ENCODE peak calls at places on chromosome 4, in nine cellular contexts. One of them, this sample, is unnamed.

GRCh38 chr4:137125011-137125410 is 407.3 kb downstream of the PCDH18 start:
- DNase-seq in GM20000: no peak
- DNase-seq in ovary: no peak
- DNase-seq in astrocyte: peak
- DNase-seq in PC-3: peak
- DNase-seq in pancreas: no peak
- DNase-seq in transverse colon: no peak
- DNase-seq in IMR-90: peak
- DNase-seq in nephron progenitor cell: no peak
- DNase-seq in this sample: no peak

GRCh38 chr4:89839558-89839957 is 2.6 kb upstream of the SNCA start:
- DNase-seq in GM20000: no peak
- DNase-seq in ovary: no peak
- DNase-seq in astrocyte: no peak
- DNase-seq in PC-3: no peak
- DNase-seq in pancreas: no peak
- DNase-seq in transverse colon: no peak
- DNase-seq in IMR-90: no peak
- DNase-seq in nephron progenitor cell: no peak
- DNase-seq in this sample: no peak

GRCh38 chr4:140343303-140343702 is 30.1 kb upstream of the SCOC start:
- DNase-seq in GM20000: no peak
- DNase-seq in ovary: peak
- DNase-seq in astrocyte: no peak
- DNase-seq in PC-3: peak
- DNase-seq in pancreas: peak
- DNase-seq in transverse colon: peak
- DNase-seq in IMR-90: no peak
- DNase-seq in nephron progenitor cell: no peak
- DNase-seq in this sample: no peak

GRCh38 chr4:140739971-140740370 is 16.2 kb downstream of the TBC1D9 start:
- DNase-seq in GM20000: no peak
- DNase-seq in ovary: no peak
- DNase-seq in astrocyte: no peak
- DNase-seq in PC-3: no peak
- DNase-seq in pancreas: no peak
- DNase-seq in transverse colon: no peak
- DNase-seq in IMR-90: no peak
- DNase-seq in nephron progenitor cell: no peak
- DNase-seq in this sample: no peak

GRCh38 chr4:21765810-21766407 is 182.7 kb downstream of the KCNIP4 start:
- DNase-seq in GM20000: peak
- DNase-seq in ovary: no peak
- DNase-seq in astrocyte: no peak
- DNase-seq in PC-3: peak
- DNase-seq in pancreas: no peak
- DNase-seq in transverse colon: peak
- DNase-seq in IMR-90: peak
- DNase-seq in nephron progenitor cell: peak
- DNase-seq in this sample: peak

GRCh38 chr4:21991537-21991936 is 43.0 kb upstream of the KCNIP4 start:
- DNase-seq in GM20000: no peak
- DNase-seq in ovary: no peak
- DNase-seq in astrocyte: no peak
- DNase-seq in PC-3: no peak
- DNase-seq in pancreas: no peak
- DNase-seq in transverse colon: no peak
- DNase-seq in IMR-90: no peak
- DNase-seq in nephron progenitor cell: no peak
- DNase-seq in this sample: no peak

GRCh38 chr4:60122820-60123219 is 1077.3 kb upstream of the ADGRL3 start:
- DNase-seq in GM20000: no peak
- DNase-seq in ovary: no peak
- DNase-seq in astrocyte: no peak
- DNase-seq in PC-3: no peak
- DNase-seq in pancreas: no peak
- DNase-seq in transverse colon: no peak
- DNase-seq in IMR-90: no peak
- DNase-seq in nephron progenitor cell: no peak
- DNase-seq in this sample: no peak

GRCh38 chr4:127261476-127261875 is 371.3 kb upstream of the INTU start:
- DNase-seq in GM20000: no peak
- DNase-seq in ovary: no peak
- DNase-seq in astrocyte: no peak
- DNase-seq in PC-3: peak
- DNase-seq in pancreas: no peak
- DNase-seq in transverse colon: no peak
- DNase-seq in IMR-90: no peak
- DNase-seq in nephron progenitor cell: no peak
- DNase-seq in this sample: no peak

GRCh38 chr4:177492022-177492421 is 49.8 kb upstream of the AGA start:
- DNase-seq in GM20000: no peak
- DNase-seq in ovary: no peak
- DNase-seq in astrocyte: no peak
- DNase-seq in PC-3: no peak
- DNase-seq in pancreas: no peak
- DNase-seq in transverse colon: no peak
- DNase-seq in IMR-90: peak
- DNase-seq in nephron progenitor cell: no peak
- DNase-seq in this sample: no peak

GRCh38 chr4:3256230-3257124 is 7.5 kb downstream of the MSANTD1 start:
- DNase-seq in GM20000: no peak
- DNase-seq in ovary: no peak
- DNase-seq in astrocyte: no peak
- DNase-seq in PC-3: no peak
- DNase-seq in pancreas: no peak
- DNase-seq in transverse colon: peak
- DNase-seq in IMR-90: no peak
- DNase-seq in nephron progenitor cell: no peak
- DNase-seq in this sample: no peak

GRCh38 chr4:139229534-139230039 is 50.4 kb downstream of the MGARP start:
- DNase-seq in GM20000: peak
- DNase-seq in ovary: no peak
- DNase-seq in astrocyte: peak
- DNase-seq in PC-3: peak
- DNase-seq in pancreas: no peak
- DNase-seq in transverse colon: no peak
- DNase-seq in IMR-90: peak
- DNase-seq in nephron progenitor cell: no peak
- DNase-seq in this sample: peak

GRCh38 chr4:39660045-39660444 is 21.4 kb upstream of the SMIM14 start:
- DNase-seq in GM20000: no peak
- DNase-seq in ovary: no peak
- DNase-seq in astrocyte: no peak
- DNase-seq in PC-3: no peak
- DNase-seq in pancreas: no peak
- DNase-seq in transverse colon: no peak
- DNase-seq in IMR-90: no peak
- DNase-seq in nephron progenitor cell: no peak
- DNase-seq in this sample: no peak

DNA sequence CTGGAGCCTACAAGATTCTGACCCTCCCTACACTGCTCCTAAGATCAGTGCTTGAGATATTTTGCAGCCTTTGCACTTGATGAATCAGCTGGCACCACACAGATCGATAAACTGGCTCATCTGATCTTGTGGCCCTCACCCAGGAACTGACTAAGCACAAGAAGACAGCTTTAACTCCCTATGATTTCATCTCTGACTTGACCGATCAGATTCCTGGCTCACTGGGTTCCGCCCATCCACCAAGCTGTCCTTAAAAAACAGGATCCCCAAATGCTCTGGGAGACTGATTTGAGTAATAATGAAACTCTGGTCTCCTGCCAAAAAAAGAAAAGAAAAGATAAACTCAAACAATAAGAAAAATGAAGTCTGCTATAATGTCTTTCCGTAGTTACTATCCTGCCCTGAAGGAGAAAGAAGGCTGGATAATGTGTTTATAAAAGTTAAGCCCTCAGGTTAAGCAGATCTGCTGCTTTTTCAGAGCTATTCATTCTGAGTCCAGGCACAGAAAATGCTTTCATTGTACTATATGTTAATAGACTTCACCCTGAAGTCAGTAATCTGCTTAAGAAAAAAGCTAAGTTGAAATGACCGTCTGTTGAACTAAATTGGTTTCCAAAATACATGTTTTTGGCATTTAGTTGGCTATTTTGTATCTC is 795.2 kb downstream of the TRIML1 start:
- DNase-seq in GM20000: no peak
- DNase-seq in ovary: no peak
- DNase-seq in astrocyte: peak
- DNase-seq in PC-3: peak
- DNase-seq in pancreas: no peak
- DNase-seq in transverse colon: no peak
- DNase-seq in IMR-90: peak
- DNase-seq in nephron progenitor cell: no peak
- DNase-seq in this sample: no peak
- TF ChIP-seq CTCF in GM20000: no peak
- TF ChIP-seq CTCF in ovary: no peak
- TF ChIP-seq CTCF in astrocyte: no peak
- TF ChIP-seq CTCF in PC-3: no peak
- TF ChIP-seq CTCF in pancreas: no peak
- TF ChIP-seq CTCF in transverse colon: no peak
- TF ChIP-seq CTCF in IMR-90: no peak
- TF ChIP-seq CTCF in nephron progenitor cell: no peak
- TF ChIP-seq CTCF in this sample: no peak

DNA sequence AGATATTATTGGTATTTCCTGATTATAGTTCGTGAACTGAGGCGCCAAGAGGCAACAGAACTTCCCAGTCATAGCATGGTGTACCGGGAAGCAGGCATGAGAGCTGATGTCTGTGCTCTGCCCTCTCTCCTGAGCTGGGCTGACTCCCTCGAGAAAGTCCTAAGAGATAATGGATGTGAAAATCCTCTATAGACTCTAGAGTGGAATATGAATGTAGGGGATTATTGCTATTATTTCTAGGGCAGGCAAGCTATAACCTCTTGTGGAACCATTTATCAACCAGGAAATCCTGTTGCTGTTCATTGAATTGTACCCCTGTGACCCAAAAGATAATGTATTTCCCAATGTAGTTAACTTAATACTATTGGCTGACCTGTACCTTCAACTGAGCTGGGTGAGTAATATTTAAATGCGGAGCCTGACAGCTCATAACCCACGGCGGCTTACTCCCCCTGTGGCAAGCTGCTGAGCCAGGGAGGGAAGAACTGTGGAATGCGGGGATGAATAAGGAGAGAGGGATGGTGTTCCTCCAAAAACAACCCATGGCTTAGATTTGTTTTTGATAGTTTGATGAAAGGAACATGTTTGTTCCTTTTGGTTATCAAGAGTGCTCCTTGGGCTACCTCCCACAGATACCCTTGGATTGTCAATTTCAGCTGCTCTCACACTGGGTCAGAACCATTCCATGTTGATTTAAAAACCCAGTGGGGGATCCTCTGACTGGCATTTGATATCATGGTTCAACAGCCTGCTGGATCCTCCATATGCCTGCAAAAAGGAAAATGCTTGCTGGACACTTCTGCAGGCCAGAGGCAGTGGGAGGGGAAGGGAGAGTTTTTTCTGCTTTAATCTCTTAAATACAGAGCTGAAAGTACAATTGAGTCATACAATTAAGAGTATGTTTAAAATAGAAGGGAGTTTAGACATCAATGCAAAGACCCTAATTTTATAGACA is 339.0 kb upstream of the BOD1L1 start:
- DNase-seq in GM20000: no peak
- DNase-seq in ovary: no peak
- DNase-seq in astrocyte: peak
- DNase-seq in PC-3: peak
- DNase-seq in pancreas: no peak
- DNase-seq in transverse colon: no peak
- DNase-seq in IMR-90: peak
- DNase-seq in nephron progenitor cell: no peak
- DNase-seq in this sample: no peak
- TF ChIP-seq CTCF in GM20000: no peak
- TF ChIP-seq CTCF in ovary: no peak
- TF ChIP-seq CTCF in astrocyte: no peak
- TF ChIP-seq CTCF in PC-3: no peak
- TF ChIP-seq CTCF in pancreas: no peak
- TF ChIP-seq CTCF in transverse colon: no peak
- TF ChIP-seq CTCF in IMR-90: peak
- TF ChIP-seq CTCF in nephron progenitor cell: no peak
- TF ChIP-seq CTCF in this sample: no peak

GRCh38 chr4:182589100-182589499 is 328.1 kb downstream of the DCTD start:
- DNase-seq in GM20000: no peak
- DNase-seq in ovary: no peak
- DNase-seq in astrocyte: no peak
- DNase-seq in PC-3: no peak
- DNase-seq in pancreas: no peak
- DNase-seq in transverse colon: no peak
- DNase-seq in IMR-90: no peak
- DNase-seq in nephron progenitor cell: no peak
- DNase-seq in this sample: no peak

GRCh38 chr4:182582245-182582644 is 334.9 kb downstream of the DCTD start:
- DNase-seq in GM20000: no peak
- DNase-seq in ovary: no peak
- DNase-seq in astrocyte: no peak
- DNase-seq in PC-3: no peak
- DNase-seq in pancreas: no peak
- DNase-seq in transverse colon: no peak
- DNase-seq in IMR-90: no peak
- DNase-seq in nephron progenitor cell: no peak
- DNase-seq in this sample: no peak

GRCh38 chr4:182584016-182584415 is 333.2 kb downstream of the DCTD start:
- DNase-seq in GM20000: no peak
- DNase-seq in ovary: no peak
- DNase-seq in astrocyte: no peak
- DNase-seq in PC-3: no peak
- DNase-seq in pancreas: no peak
- DNase-seq in transverse colon: no peak
- DNase-seq in IMR-90: no peak
- DNase-seq in nephron progenitor cell: no peak
- DNase-seq in this sample: no peak

GRCh38 chr4:182585321-182585720 is 331.9 kb downstream of the DCTD start:
- DNase-seq in GM20000: no peak
- DNase-seq in ovary: no peak
- DNase-seq in astrocyte: no peak
- DNase-seq in PC-3: no peak
- DNase-seq in pancreas: no peak
- DNase-seq in transverse colon: no peak
- DNase-seq in IMR-90: no peak
- DNase-seq in nephron progenitor cell: no peak
- DNase-seq in this sample: no peak
- TF ChIP-seq CTCF in GM20000: no peak
- TF ChIP-seq CTCF in ovary: no peak
- TF ChIP-seq CTCF in astrocyte: no peak
- TF ChIP-seq CTCF in PC-3: no peak
- TF ChIP-seq CTCF in pancreas: no peak
- TF ChIP-seq CTCF in transverse colon: no peak
- TF ChIP-seq CTCF in IMR-90: no peak
- TF ChIP-seq CTCF in nephron progenitor cell: no peak
- TF ChIP-seq CTCF in this sample: no peak

DNA sequence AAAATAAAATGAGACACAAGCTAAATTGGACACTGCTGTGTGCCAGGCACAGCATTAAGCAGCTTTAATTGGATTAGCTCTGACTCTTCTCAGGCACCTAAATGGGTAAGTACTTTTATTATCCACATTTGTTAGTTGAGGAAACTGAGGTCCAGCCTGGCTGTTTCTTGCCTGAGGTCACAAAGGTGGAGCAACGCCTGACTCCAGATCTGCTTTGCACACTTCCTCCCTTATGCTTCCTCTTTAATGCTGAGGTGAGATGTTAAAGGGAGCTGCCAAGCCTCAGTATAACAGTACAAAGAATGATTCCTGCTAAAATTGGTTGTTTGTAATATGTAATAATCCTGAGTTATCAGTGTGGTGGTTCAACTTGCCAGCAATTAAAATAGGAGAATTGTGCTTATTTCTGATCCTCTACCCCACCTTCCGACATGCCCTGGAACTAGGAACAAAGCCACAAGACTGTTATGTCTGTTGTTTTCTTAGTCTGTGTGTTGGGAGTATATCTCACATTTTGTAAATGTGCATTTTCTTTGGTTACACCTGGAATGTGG is 74.4 kb downstream of the AFF1 start:
- DNase-seq in GM20000: no peak
- DNase-seq in ovary: no peak
- DNase-seq in astrocyte: no peak
- DNase-seq in PC-3: no peak
- DNase-seq in pancreas: no peak
- DNase-seq in transverse colon: peak
- DNase-seq in IMR-90: no peak
- DNase-seq in nephron progenitor cell: no peak
- DNase-seq in this sample: no peak
- TF ChIP-seq CTCF in GM20000: no peak
- TF ChIP-seq CTCF in ovary: no peak
- TF ChIP-seq CTCF in astrocyte: no peak
- TF ChIP-seq CTCF in PC-3: no peak
- TF ChIP-seq CTCF in pancreas: no peak
- TF ChIP-seq CTCF in transverse colon: no peak
- TF ChIP-seq CTCF in IMR-90: no peak
- TF ChIP-seq CTCF in nephron progenitor cell: no peak
- TF ChIP-seq CTCF in this sample: peak

This sample was measured in GM13976.